ENCODE peak calls at places on chromosomes 12 and 14, in seven cellular contexts. N, Z, B, X, L, K and U are unnamed samples.

GRCh38 chr14:54747616-54748015 is 155.0 kb downstream of the GCH1 start:
- DNase-seq in B (no peak), K (no peak), L (no peak), X (no peak), Z (no peak), N (no peak), U (no peak)

GRCh38 chr14:67513631-67514108 is 19.4 kb upstream of the PLEKHH1 start:
- DNase-seq in K (no peak), N (peak; percentile 27), X (no peak), B (peak; percentile 37), Z (no peak), L (no peak), U (no peak)

GRCh38 chr12:27333311-27334009 is 824 bp downstream of the BMAL2 start:
- DNase-seq in Z (no peak), K (peak; percentile 34), B (peak; percentile 66), L (no peak), N (no peak), X (peak; percentile 53), U (peak; percentile 43)

GRCh38 chr12:124527861-124528561 is 39.4 kb downstream of the NCOR2 start:
- DNase-seq in L (no peak), B (no peak), X (no peak), N (no peak), K (peak; percentile 84), Z (no peak), U (no peak)

GRCh38 chr12:38889297-38889815 is 16.0 kb downstream of the CPNE8 start:
- DNase-seq in X (no peak), L (no peak), N (no peak), B (no peak), Z (no peak), K (no peak), U (no peak)

GRCh38 chr12:34210689-34211530 is 188.6 kb downstream of the ALG10 start:
- DNase-seq in K (no peak), N (no peak), Z (no peak), B (no peak), X (no peak), L (no peak), U (no peak)

GRCh38 chr12:75568387-75568786 is 57.0 kb upstream of the KRR1 start:
- DNase-seq in Z (no peak), B (no peak), K (no peak), L (no peak), N (no peak), X (no peak), U (no peak)

GRCh38 chr12:117857632-117858274 is 111.0 kb downstream of the KSR2 start:
- DNase-seq in B (no peak), N (peak; percentile 51), X (peak; percentile 83), L (no peak), K (peak; percentile 68), Z (peak; percentile 79), U (peak; percentile 64)

GRCh38 chr12:77500124-77500523 is 330.6 kb upstream of the NAV3 start:
- DNase-seq in L (no peak), K (no peak), B (no peak), X (no peak), N (no peak), Z (no peak), U (no peak)

GRCh38 chr12:55824726-55825125 is 4.7 kb downstream of the DNAJC14 start:
- DNase-seq in K (no peak), X (no peak), N (no peak), B (no peak), Z (no peak), L (no peak), U (no peak)

GRCh38 chr12:52415870-52416750 is 10.0 kb upstream of the KRT82 start:
- DNase-seq in B (no peak), X (no peak), K (no peak), Z (peak; percentile 56), N (no peak), L (peak; percentile 21), U (no peak)

GRCh38 chr14:42930058-42930457 is 1323.4 kb downstream of the LRFN5 start:
- DNase-seq in K (no peak), N (no peak), Z (peak; percentile 12), L (peak; percentile 39), X (no peak), B (peak; percentile 25), U (peak; percentile 12)

GRCh38 chr14:50059773-50060629 is 56.4 kb downstream of the VCPKMT start:
- DNase-seq in N (no peak), B (no peak), L (no peak), Z (no peak), K (no peak), X (no peak), U (no peak)

GRCh38 chr14:92980866-92981265 is 57.9 kb downstream of the CHGA start:
- DNase-seq in Z (no peak), X (no peak), N (no peak), K (no peak), L (no peak), B (no peak), U (no peak)

GRCh38 chr14:61877768-61878167 is 115.5 kb downstream of the SNAPC1 start:
- DNase-seq in L (no peak), X (no peak), Z (no peak), K (no peak), N (no peak), B (no peak), U (no peak)

GRCh38 chr12:75635606-75636444 is 124.4 kb upstream of the KRR1 start:
- DNase-seq in K (no peak), X (no peak), B (no peak), N (no peak), L (peak; percentile 86), Z (peak; percentile 80), U (no peak)

GRCh38 chr14:60651936-60652673 is 2.8 kb upstream of the SIX1 start:
- DNase-seq in K (no peak), X (peak; percentile 53), L (no peak), Z (no peak), B (no peak), N (no peak), U (peak; percentile 35)

GRCh38 chr14:61653507-61653906 is 41.8 kb upstream of the HIF1A start:
- DNase-seq in X (no peak), Z (peak; percentile 21), B (no peak), K (peak; percentile 41), N (no peak), L (peak; percentile 53), U (no peak)

GRCh38 chr12:74790958-74791357 is 253.3 kb downstream of the ATXN7L3B start:
- DNase-seq in N (no peak), L (no peak), K (no peak), X (no peak), B (no peak), Z (no peak), U (no peak)

GRCh38 chr14:106039400-106039799 is 513.0 kb downstream of the TMEM121 start:
- DNase-seq in N (no peak), K (no peak), B (peak; percentile 58), X (no peak), Z (peak; percentile 43), L (no peak), U (no peak)

GRCh38 chr14:104876251-104876699 is 11.2 kb downstream of the CEP170B start:
- DNase-seq in K (peak; percentile 48), L (no peak), X (peak; percentile 80), B (peak; percentile 69), Z (peak; percentile 69), N (peak; percentile 43), U (peak; percentile 49)

GRCh38 chr14:76953196-76953945 is 75.1 kb downstream of the IRF2BPL start:
- DNase-seq in Z (peak; percentile 87), L (no peak), B (peak; percentile 77), K (no peak), X (no peak), N (no peak), U (no peak)

GRCh38 chr12:88723219-88723618 is 142.9 kb upstream of the KITLG start:
- DNase-seq in B (no peak), N (no peak), X (no peak), K (no peak), L (no peak), Z (peak; percentile 15), U (no peak)
- TF ChIP-seq CTCF in B (no peak), N (no peak), X (no peak), K (no peak), L (no peak), Z (no peak), U (no peak)

GRCh38 chr12:62713723-62714122 is 221.2 kb downstream of the PPM1H start:
- DNase-seq in K (no peak), L (no peak), N (no peak), Z (no peak), B (no peak), X (no peak), U (no peak)
- TF ChIP-seq CTCF in K (no peak), L (no peak), N (no peak), Z (no peak), B (no peak), X (no peak), U (no peak)

DNA sequence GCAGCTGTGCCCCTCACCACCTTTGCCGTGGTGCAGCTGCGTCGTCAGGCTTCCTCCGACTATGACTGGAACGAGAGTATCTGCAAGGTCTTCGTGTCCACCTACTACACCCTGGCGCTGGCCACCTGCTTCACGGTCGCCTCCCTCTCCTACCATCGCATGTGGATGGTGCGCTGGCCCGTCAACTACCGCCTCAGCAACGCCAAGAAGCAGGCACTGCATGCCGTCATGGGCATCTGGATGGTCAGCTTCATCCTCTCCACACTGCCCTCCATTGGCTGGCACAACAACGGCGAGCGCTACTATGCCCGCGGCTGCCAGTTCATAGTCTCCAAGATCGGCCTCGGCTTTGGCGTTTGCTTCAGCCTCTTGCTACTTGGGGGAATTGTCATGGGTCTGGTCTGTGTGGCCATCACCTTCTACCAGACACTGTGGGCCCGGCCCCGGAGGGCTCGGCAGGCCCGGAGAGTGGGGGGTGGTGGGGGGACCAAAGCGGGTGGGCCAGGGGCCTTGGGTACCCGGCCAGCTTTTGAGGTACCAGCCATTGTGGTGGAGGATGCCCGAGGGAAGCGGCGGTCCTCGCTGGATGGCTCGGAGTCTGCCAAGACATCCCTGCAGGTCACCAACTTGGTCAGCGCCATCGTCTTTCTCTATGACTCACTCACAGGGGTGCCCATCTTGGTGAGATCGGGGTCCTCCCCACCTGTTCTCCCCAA is 2.6 kb downstream of the GPR162 start:
- DNase-seq in X (no peak), B (peak; percentile 31), K (no peak), N (no peak), L (no peak), Z (no peak), U (no peak)
- TF ChIP-seq CTCF in X (no peak), B (no peak), K (no peak), N (no peak), L (no peak), Z (no peak), U (no peak)

GRCh38 chr12:22173154-22173553 is 127.1 kb downstream of the CMAS start:
- DNase-seq in L (no peak), N (no peak), X (no peak), B (no peak), K (no peak), Z (no peak), U (no peak)
- TF ChIP-seq CTCF in L (no peak), N (peak; percentile 42), X (no peak), B (no peak), K (no peak), Z (no peak), U (no peak)

GRCh38 chr12:66092559-66093269 is 37.8 kb downstream of the LLPH start:
- DNase-seq in B (no peak), N (no peak), X (no peak), K (no peak), L (no peak), Z (peak; percentile 12), U (no peak)
- TF ChIP-seq CTCF in B (no peak), N (no peak), X (no peak), K (no peak), L (no peak), Z (no peak), U (no peak)

DNA sequence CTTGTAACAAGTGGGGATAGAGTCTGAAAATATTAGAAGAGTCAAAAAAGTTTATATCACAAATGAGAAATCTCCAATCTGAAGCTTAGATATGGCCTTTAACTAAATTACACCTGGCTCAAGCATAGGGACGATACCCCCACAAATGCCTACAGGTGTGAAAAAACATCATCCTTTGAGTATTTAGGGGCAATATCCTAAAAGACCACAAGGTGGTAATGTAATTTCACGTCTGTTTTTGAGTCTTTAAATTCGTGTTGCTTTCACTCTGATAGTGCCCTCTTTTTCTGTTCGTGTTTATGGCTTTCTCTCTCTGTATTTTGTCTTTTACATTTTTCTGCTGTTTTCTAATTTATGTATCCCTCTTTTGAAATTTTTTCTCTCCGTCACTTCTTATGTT is 84.3 kb downstream of the ETNK1 start:
- DNase-seq in L (no peak), K (no peak), Z (peak; percentile 42), X (no peak), B (no peak), N (peak; percentile 21), U (no peak)
- TF ChIP-seq CTCF in L (peak; percentile 38), K (peak; percentile 36), Z (peak; percentile 54), X (peak; percentile 34), B (no peak), N (peak; percentile 69), U (peak; percentile 54)